ENCODE peak calls at places on chromosomes 13 and 19, in five cellular contexts. N is H1, U is GM13976, F is body of pancreas, M is omental fat pad. O is an unnamed sample.

GRCh38 chr13:108227651-108228272 is 9.6 kb downstream of the ABHD13 start:
- DNase-seq in M (no peak), N (no peak), F (peak), U (no peak), O (peak)

GRCh38 chr19:48868196-48868886 is at the start of gene PLEKHA4:
- DNase-seq in M (no peak), U (no peak), N (peak), F (peak), O (peak)

GRCh38 chr13:41085961-41086360 is 24.7 kb downstream of the WBP4 start:
- DNase-seq in N (no peak), F (no peak), M (no peak), U (no peak), O (no peak)

GRCh38 chr19:41324921-41325639 is 15.1 kb downstream of the CCDC97 start:
- DNase-seq in N (peak), U (no peak), M (no peak), F (peak), O (peak)

GRCh38 chr13:41837668-41838067 is 123.2 kb downstream of the VWA8 start:
- DNase-seq in N (no peak), F (no peak), U (no peak), M (no peak), O (no peak)

GRCh38 chr13:26914624-26915023 is 154.0 kb upstream of the GPR12 start:
- DNase-seq in U (no peak), N (no peak), M (no peak), F (no peak), O (no peak)

GRCh38 chr13:48859168-48860105 is 116.3 kb upstream of the FNDC3A start:
- DNase-seq in U (no peak), M (no peak), N (no peak), F (no peak), O (no peak)

GRCh38 chr13:96428904-96429303 is 339.0 kb downstream of the HS6ST3 start:
- DNase-seq in N (no peak), U (no peak), M (no peak), F (no peak), O (no peak)

GRCh38 chr13:68176486-68176885 is 946.4 kb upstream of the PCDH9 start:
- DNase-seq in U (no peak), M (no peak), N (no peak), F (no peak), O (no peak)

GRCh38 chr13:109131698-109132257 is 502.4 kb downstream of the MYO16 start:
- DNase-seq in M (no peak), U (no peak), N (no peak), F (peak), O (no peak)

GRCh38 chr19:50720181-50720920 is 749 bp upstream of the SHANK1 start:
- DNase-seq in U (no peak), F (no peak), M (no peak), N (peak), O (no peak)

GRCh38 chr19:55538132-55538531 is 1.2 kb upstream of the SBK2 start:
- DNase-seq in U (no peak), M (no peak), F (no peak), N (no peak), O (no peak)

GRCh38 chr19:34851277-34851804 is 75.4 kb upstream of the ZNF30 start:
- DNase-seq in N (no peak), F (no peak), M (no peak), U (no peak), O (peak)

GRCh38 chr13:45838171-45838745 is 13.3 kb downstream of the SIAH3 start:
- DNase-seq in F (no peak), N (no peak), U (no peak), M (no peak), O (no peak)

GRCh38 chr19:5131031-5131865 is 162.3 kb downstream of the KDM4B start:
- DNase-seq in U (peak), N (no peak), M (no peak), F (no peak), O (no peak)

GRCh38 chr19:14450168-14450874 is 17.2 kb downstream of the PKN1 start:
- DNase-seq in F (no peak), M (no peak), N (peak), U (peak), O (peak)

GRCh38 chr19:48117515-48118330 is 7.1 kb upstream of the PLA2G4C start:
- DNase-seq in U (no peak), N (no peak), M (no peak), F (no peak), O (no peak)

GRCh38 chr19:33096005-33096404 is 15.0 kb downstream of the GPATCH1 start:
- DNase-seq in U (no peak), N (no peak), F (no peak), M (no peak), O (no peak)

GRCh38 chr13:42078113-42078769 is 29.8 kb downstream of the DGKH start:
- DNase-seq in U (no peak), N (no peak), M (no peak), F (peak), O (no peak)

GRCh38 chr13:63516124-63516523 is 2100.5 kb upstream of the PCDH20 start:
- DNase-seq in M (no peak), F (no peak), U (no peak), N (no peak), O (no peak)

GRCh38 chr19:14091086-14091884 is 734 bp upstream of the SAMD1 start:
- DNase-seq in M (no peak), F (peak), U (peak), N (peak), O (peak)

GRCh38 chr19:18655173-18655844 is 18.5 kb downstream of the KLHL26 start:
- DNase-seq in F (no peak), N (no peak), M (no peak), U (no peak), O (no peak)

GRCh38 chr19:48194041-48194871 is 23.8 kb downstream of the ZSWIM9 start:
- DNase-seq in F (no peak), M (no peak), N (peak), U (peak), O (peak)

GRCh38 chr19:3931041-3931440 is 1.8 kb upstream of the NMRK2 start:
- DNase-seq in F (peak), N (no peak), M (no peak), U (no peak), O (peak)

GRCh38 chr13:77521595-77522367 is 13.7 kb upstream of the SCEL start:
- DNase-seq in N (no peak), M (no peak), U (no peak), F (peak), O (peak)

GRCh38 chr13:21913010-21913409 is 242.1 kb downstream of the FGF9 start:
- DNase-seq in M (no peak), F (no peak), U (peak), N (no peak), O (no peak)

DNA sequence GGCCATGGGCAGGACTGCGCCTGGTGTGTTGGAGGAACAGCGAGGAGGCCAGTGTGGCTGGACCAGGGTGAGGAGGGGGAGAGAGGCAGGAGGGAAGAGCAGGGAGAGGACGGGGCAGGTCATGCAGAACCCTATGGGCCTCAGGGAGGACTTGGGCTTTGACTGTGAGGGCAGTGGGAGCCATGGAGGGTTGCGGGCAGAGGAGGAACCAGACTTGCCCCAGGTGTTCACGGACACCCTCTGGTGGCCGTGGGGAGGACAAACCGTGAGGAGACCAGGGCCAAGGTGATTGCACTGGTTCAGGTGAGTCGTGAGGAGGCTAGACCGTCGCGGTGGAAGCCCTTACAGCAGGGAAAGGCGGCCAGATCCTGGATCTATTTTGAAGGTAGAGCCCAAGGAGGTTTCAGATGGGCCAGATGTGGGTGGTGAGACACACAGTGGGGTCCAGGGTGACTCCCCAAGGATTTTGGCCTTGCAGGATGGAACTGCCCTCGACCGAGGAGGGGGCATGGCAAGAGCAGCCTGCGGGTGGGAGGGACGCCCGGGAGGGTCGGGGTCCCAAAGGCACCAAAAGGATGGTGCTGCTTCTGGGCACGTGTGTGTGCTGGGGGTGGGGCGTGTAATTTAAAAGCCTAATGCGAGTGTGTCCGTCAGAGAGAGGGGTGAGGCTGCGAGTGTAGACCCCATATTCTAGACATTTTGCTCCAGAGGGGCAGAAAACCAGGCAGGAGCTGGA is 2.7 kb upstream of the REXO1 start:
- DNase-seq in M (no peak), F (no peak), N (no peak), U (no peak), O (peak)
- TF ChIP-seq CTCF in M (no peak), F (no peak), N (peak), U (peak), O (no peak)

GRCh38 chr13:28817204-28817603 is 2.9 kb upstream of the MTUS2 start:
- DNase-seq in M (no peak), U (no peak), N (no peak), F (no peak), O (no peak)
- TF ChIP-seq CTCF in M (no peak), U (no peak), N (peak), F (no peak), O (no peak)

GRCh38 chr19:52351512-52351911 is 15.5 kb downstream of the ZNF610 start:
- DNase-seq in M (no peak), U (no peak), N (peak), F (no peak), O (no peak)
- TF ChIP-seq CTCF in M (no peak), U (no peak), N (peak), F (no peak), O (no peak)

GRCh38 chr13:61010358-61010757 is 405.3 kb downstream of the PCDH20 start:
- DNase-seq in M (no peak), U (no peak), F (no peak), N (no peak), O (no peak)

GRCh38 chr13:61013782-61014181 is 401.9 kb downstream of the PCDH20 start:
- DNase-seq in M (no peak), F (no peak), U (no peak), N (no peak), O (no peak)
- TF ChIP-seq CTCF in M (no peak), F (no peak), U (no peak), N (no peak), O (no peak)

DNA sequence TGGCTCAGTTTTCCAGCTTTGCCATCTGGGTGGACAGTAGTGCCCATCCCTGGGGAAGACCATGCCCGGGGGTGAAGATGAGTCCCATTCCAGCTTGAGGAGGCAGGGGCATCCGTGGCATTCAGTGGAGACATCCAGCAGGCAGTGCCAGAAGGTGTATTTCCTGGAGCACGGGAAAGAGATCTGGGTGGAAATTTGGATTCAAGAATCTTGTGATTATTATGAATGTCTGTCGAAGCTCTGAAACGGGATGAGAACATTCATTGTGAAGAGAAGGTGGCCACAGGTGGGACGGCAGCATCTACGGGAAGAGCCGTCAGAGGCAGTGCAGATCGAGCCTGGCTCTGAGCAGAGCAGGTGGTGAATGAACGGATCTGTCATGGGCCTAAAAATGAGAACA is 167.3 kb upstream of the RNF113B start:
- DNase-seq in N (no peak), M (no peak), F (no peak), U (no peak), O (no peak)
- TF ChIP-seq CTCF in N (no peak), M (no peak), F (no peak), U (no peak), O (no peak)

GRCh38 chr19:29983568-29983967 is 41.5 kb downstream of the URI1 start:
- DNase-seq in M (no peak), F (no peak), N (no peak), U (no peak), O (no peak)

GRCh38 chr19:29992233-29992867 is 50.3 kb downstream of the URI1 start:
- DNase-seq in U (no peak), N (no peak), F (no peak), M (no peak), O (no peak)

DNA sequence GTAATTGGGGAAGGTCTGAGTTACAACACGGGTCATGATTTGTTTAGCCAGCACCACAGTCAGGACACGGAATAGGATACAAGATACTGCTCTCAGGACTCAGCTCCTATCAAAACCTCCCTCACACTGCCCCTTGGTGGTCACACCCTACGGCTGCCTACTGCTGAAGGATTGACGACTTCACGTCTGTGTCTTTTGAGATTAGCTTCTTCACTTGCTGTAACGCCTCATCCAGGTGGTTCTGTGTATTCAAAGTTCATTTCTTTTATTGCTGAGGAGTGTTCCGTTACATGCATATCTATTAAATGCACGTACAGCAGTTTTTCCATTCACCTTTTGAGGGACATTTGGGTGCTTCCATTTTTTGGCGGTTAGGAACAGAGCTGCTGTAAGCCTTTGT is 46.3 kb downstream of the URI1 start:
- DNase-seq in F (no peak), N (no peak), U (no peak), M (no peak), O (no peak)
- TF ChIP-seq CTCF in F (no peak), N (peak), U (no peak), M (no peak), O (no peak)

GRCh38 chr19:16324384-16325160 is at the start of gene KLF2:
- DNase-seq in U (peak), N (peak), M (peak), F (peak), O (peak)
- TF ChIP-seq CTCF in U (no peak), N (no peak), M (no peak), F (no peak), O (no peak)

DNA sequence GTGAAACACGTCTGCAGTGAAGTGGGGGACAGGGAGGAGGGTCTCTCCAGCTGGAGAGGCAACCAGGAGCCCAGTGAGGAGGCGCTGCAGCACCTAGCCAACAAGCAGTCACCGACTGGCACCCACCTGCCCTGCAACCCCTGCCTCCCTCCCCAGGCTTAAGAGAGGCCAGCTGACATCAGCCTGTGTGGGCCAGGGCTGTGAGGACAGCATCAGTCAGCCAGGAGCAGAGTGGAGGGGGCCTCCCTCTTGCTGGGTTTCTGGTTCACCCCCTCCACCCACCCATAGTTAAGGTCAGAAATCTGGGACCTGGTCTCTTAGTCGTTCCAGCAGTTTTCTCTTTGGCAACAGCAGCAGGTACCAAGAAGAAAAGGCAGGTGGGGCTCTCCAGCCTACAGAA is 25.5 kb upstream of the CCNP start:
- DNase-seq in N (no peak), F (no peak), U (no peak), M (no peak), O (no peak)
- TF ChIP-seq CTCF in N (no peak), F (no peak), U (no peak), M (no peak), O (no peak)

GRCh38 chr13:53201454-53202225 is 173.0 kb downstream of the OLFM4 start:
- DNase-seq in N (peak), U (peak), F (peak), M (no peak), O (no peak)
- TF ChIP-seq CTCF in N (peak), U (no peak), F (peak), M (no peak), O (no peak)

O was measured in Calu3.